ENCODE peak calls at places on chromosomes 13 and 19, in six cellular contexts. K is AG04449; X is stimulated activated CD8-positive, alpha-beta memory T cell treated with anti-CD3 and anti-CD28 coated beads, Interleukin-15, amount 100 ng/mL, for 1 hour; C is cardiac muscle cell; J is iris pigment epithelial cell; E is endothelial cell. V is an unnamed sample.

GRCh38 chr19:30887042-30887441 is 462.2 kb downstream of the TSHZ3 start:
- DNase-seq in X (no peak), K (no peak), E (no peak), C (no peak), J (no peak), V (no peak)

GRCh38 chr13:43915451-43915850 is 35.7 kb downstream of the LACC1 start:
- DNase-seq in C (no peak), E (no peak), J (peak; percentile 3), K (no peak), X (no peak), V (no peak)

GRCh38 chr19:58400638-58400915 is 5.1 kb downstream of the RNF225 start:
- DNase-seq in K (no peak), X (no peak), C (no peak), E (no peak), J (no peak), V (no peak)

GRCh38 chr19:42242512-42243409 is at the start of gene GSK3A:
- DNase-seq in K (peak; percentile 96), C (peak; percentile 98), J (peak; percentile 100), E (peak; percentile 96), X (peak; percentile 89), V (peak; percentile 100)

GRCh38 chr13:109254271-109254670 is 532.1 kb downstream of the IRS2 start:
- DNase-seq in E (no peak), C (no peak), J (no peak), X (no peak), K (no peak), V (peak; percentile 31)

GRCh38 chr19:4391701-4392543 is 8.4 kb downstream of the SH3GL1 start:
- DNase-seq in J (peak; percentile 82), E (no peak), K (no peak), C (no peak), X (no peak), V (peak; percentile 59)

GRCh38 chr19:33673996-33674395 is 52.2 kb downstream of the CHST8 start:
- DNase-seq in X (no peak), K (no peak), E (no peak), C (no peak), J (no peak), V (no peak)

GRCh38 chr13:99600318-99600717 is 99.0 kb downstream of the TM9SF2 start:
- DNase-seq in J (no peak), E (peak; percentile 19), C (peak; percentile 37), K (no peak), X (no peak), V (no peak)

GRCh38 chr19:33532859-33533455 is 11.4 kb upstream of the PEPD start:
- DNase-seq in E (peak; percentile 48), X (no peak), J (no peak), C (no peak), K (no peak), V (no peak)

GRCh38 chr19:57171551-57172081 is 4.3 kb upstream of the DUXA start:
- DNase-seq in C (peak; percentile 81), X (no peak), E (no peak), K (no peak), J (peak; percentile 43), V (peak; percentile 34)

GRCh38 chr13:112812306-112813034 is 122.6 kb downstream of the ATP11A start:
- DNase-seq in X (no peak), E (no peak), K (no peak), J (no peak), C (no peak), V (no peak)

GRCh38 chr19:54707932-54708331 is 16.3 kb upstream of the KIR3DL3 start:
- DNase-seq in X (no peak), J (no peak), C (no peak), K (no peak), E (no peak), V (no peak)

GRCh38 chr13:77318741-77319140 is 8.2 kb downstream of the MYCBP2 start:
- DNase-seq in E (no peak), J (no peak), X (no peak), C (no peak), K (no peak), V (no peak)

GRCh38 chr19:57280913-57281425 is 684 bp downstream of the ZNF460 start:
- DNase-seq in C (peak; percentile 8), K (no peak), E (peak; percentile 4), J (no peak), X (peak; percentile 0), V (peak; percentile 16)

GRCh38 chr13:112619730-112620639 is 32.0 kb upstream of the TUBGCP3 start:
- DNase-seq in E (peak; percentile 31), C (peak; percentile 86), X (no peak), J (peak; percentile 21), K (no peak), V (peak; percentile 58)

GRCh38 chr13:44276061-44276460 is 97.6 kb upstream of the SERP2 start:
- DNase-seq in K (no peak), E (no peak), X (no peak), J (no peak), C (no peak), V (no peak)

GRCh38 chr13:62997696-62998095 is 1582.0 kb upstream of the PCDH20 start:
- DNase-seq in X (no peak), C (no peak), J (no peak), E (no peak), K (no peak), V (no peak)

GRCh38 chr19:43430142-43430710 is 15.5 kb downstream of the TEX101 start:
- DNase-seq in C (no peak), K (no peak), E (peak; percentile 42), J (no peak), X (no peak), V (peak; percentile 12)

GRCh38 chr19:37999309-38000213 is 92.6 kb downstream of the SIPA1L3 start:
- DNase-seq in E (no peak), K (peak; percentile 93), X (no peak), C (no peak), J (peak; percentile 99), V (peak; percentile 67)

GRCh38 chr19:44757057-44757734 is 8.7 kb downstream of the BCL3 start:
- DNase-seq in X (no peak), K (no peak), E (peak; percentile 39), J (peak; percentile 87), C (peak; percentile 55), V (no peak)

GRCh38 chr13:66860868-66861447 is 369.2 kb downstream of the PCDH9 start:
- DNase-seq in K (no peak), X (no peak), J (no peak), E (no peak), C (no peak), V (no peak)

GRCh38 chr13:39023316-39023715 is 14.6 kb downstream of the PROSER1 start:
- DNase-seq in X (no peak), E (no peak), J (peak; percentile 55), K (peak; percentile 7), C (no peak), V (peak; percentile 60)

GRCh38 chr13:20519887-20520286 is 5.8 kb downstream of the CRYL1 start:
- DNase-seq in E (no peak), X (no peak), J (no peak), C (no peak), K (no peak), V (no peak)

GRCh38 chr19:29542776-29543175 is 17.0 kb downstream of the VSTM2B start:
- DNase-seq in E (no peak), C (no peak), J (no peak), X (no peak), K (no peak), V (no peak)

GRCh38 chr19:20167020-20167644 is at the start of gene ZNF486:
- DNase-seq in K (peak; percentile 83), E (peak; percentile 89), J (peak; percentile 97), C (peak; percentile 98), X (peak; percentile 85), V (peak; percentile 96)

GRCh38 chr19:34109596-34109995 is 62.7 kb upstream of the LSM14A start:
- DNase-seq in C (no peak), E (no peak), X (no peak), K (no peak), J (no peak), V (no peak)

GRCh38 chr13:85430216-85430615 is 369.0 kb downstream of the SLITRK6 start:
- DNase-seq in K (no peak), C (no peak), X (no peak), J (no peak), E (no peak), V (peak; percentile 9)

GRCh38 chr19:11423164-11423803 is 4.2 kb upstream of the RGL3 start:
- DNase-seq in K (no peak), J (no peak), X (no peak), E (no peak), C (no peak), V (no peak)

GRCh38 chr19:55393362-55393761 is 7.6 kb downstream of the RPL28 start:
- DNase-seq in X (no peak), C (no peak), J (no peak), E (no peak), K (no peak), V (no peak)

GRCh38 chr19:14703833-14704232 is 14.0 kb downstream of the ZNF333 start:
- DNase-seq in J (no peak), K (no peak), C (no peak), X (no peak), E (no peak), V (no peak)

GRCh38 chr19:3250675-3251074 is 26.2 kb downstream of the CELF5 start:
- DNase-seq in E (no peak), C (no peak), K (no peak), J (peak; percentile 12), X (peak; percentile 26), V (peak; percentile 24)

GRCh38 chr19:40366697-40367561 is 18.4 kb downstream of the PLD3 start:
- DNase-seq in X (no peak), E (peak; percentile 14), J (peak; percentile 58), C (peak; percentile 88), K (no peak), V (no peak)